ENCODE peak calls at places on chromosomes 11 and 22, in seven cellular contexts. N is tibial nerve; L is CD8-positive, alpha-beta T cell; R is IMR-90; I is fibroblast of villous mesenchyme; J is coronary artery; A is cardiac muscle cell. Z is an unnamed sample.

GRCh38 chr11:96033054-96033453 is 109.1 kb upstream of the MTMR2 start:
- DNase-seq in N (no peak), L (no peak), R (no peak), I (peak), J (no peak), A (peak), Z (no peak)

GRCh38 chr11:2363130-2363529 is 14.0 kb upstream of the CD81 start:
- DNase-seq in N (no peak), L (no peak), R (no peak), I (no peak), J (no peak), A (no peak), Z (no peak)

GRCh38 chr11:4606231-4607015 is 1.6 kb downstream of the TRIM68 start:
- DNase-seq in N (no peak), L (no peak), R (peak), I (peak), J (no peak), A (peak), Z (no peak)

GRCh38 chr11:114187173-114187572 is 109.0 kb upstream of the NNMT start:
- DNase-seq in N (no peak), L (no peak), R (no peak), I (no peak), J (no peak), A (no peak), Z (no peak)

GRCh38 chr11:88597387-88597786 is 259.9 kb upstream of the CTSC start:
- DNase-seq in N (no peak), L (no peak), R (no peak), I (no peak), J (no peak), A (no peak), Z (no peak)

GRCh38 chr11:28528217-28528616 is 420.0 kb downstream of the METTL15 start:
- DNase-seq in N (no peak), L (no peak), R (no peak), I (no peak), J (no peak), A (no peak), Z (no peak)

GRCh38 chr11:78961186-78961782 is 386.6 kb upstream of the NARS2 start:
- DNase-seq in N (no peak), L (no peak), R (peak), I (peak), J (no peak), A (peak), Z (peak)

GRCh38 chr11:129905402-129905801 is 10.0 kb upstream of the NFRKB start:
- DNase-seq in N (no peak), L (no peak), R (no peak), I (no peak), J (no peak), A (no peak), Z (no peak)

GRCh38 chr11:110971110-110971509 is 258.9 kb upstream of the ARHGAP20 start:
- DNase-seq in N (no peak), L (no peak), R (peak), I (peak), J (no peak), A (peak), Z (no peak)

GRCh38 chr11:122095950-122096942 is 19.8 kb downstream of the BLID start:
- DNase-seq in N (no peak), L (no peak), R (peak), I (peak), J (no peak), A (peak), Z (no peak)

GRCh38 chr22:46432164-46433068 is 96.9 kb downstream of the TRMU start:
- DNase-seq in N (no peak), L (peak), R (no peak), I (peak), J (no peak), A (no peak), Z (no peak)

GRCh38 chr22:49233507-49234100 is 594.1 kb downstream of the BRD1 start:
- DNase-seq in N (no peak), L (no peak), R (no peak), I (no peak), J (peak), A (no peak), Z (no peak)

DNA sequence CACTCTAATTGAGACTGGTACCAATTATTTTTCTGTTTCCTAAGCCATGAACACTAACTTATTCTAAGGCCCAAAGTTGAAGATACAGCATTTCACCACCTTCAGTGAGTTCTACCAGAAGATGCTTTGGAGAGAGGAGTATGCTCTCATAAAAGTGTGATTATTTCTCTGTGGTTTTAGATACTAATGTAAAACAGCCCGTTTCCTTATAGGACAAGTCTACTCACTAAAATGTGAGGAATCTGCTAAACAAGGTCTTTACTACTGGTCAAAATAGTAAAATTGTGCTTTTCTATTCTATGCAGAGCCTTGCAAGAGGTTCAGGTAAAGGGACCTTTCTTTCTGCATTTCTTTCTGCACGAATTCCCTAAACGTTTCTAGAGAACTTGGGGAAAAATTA is 2.4 kb downstream of the LGR4 start:
- DNase-seq in N (no peak), L (no peak), R (no peak), I (no peak), J (no peak), A (no peak), Z (no peak)
- H3K4me3 ChIP-seq in N (no peak), L (no peak), R (no peak), I (no peak), J (peak), A (peak), Z (no peak)

DNA sequence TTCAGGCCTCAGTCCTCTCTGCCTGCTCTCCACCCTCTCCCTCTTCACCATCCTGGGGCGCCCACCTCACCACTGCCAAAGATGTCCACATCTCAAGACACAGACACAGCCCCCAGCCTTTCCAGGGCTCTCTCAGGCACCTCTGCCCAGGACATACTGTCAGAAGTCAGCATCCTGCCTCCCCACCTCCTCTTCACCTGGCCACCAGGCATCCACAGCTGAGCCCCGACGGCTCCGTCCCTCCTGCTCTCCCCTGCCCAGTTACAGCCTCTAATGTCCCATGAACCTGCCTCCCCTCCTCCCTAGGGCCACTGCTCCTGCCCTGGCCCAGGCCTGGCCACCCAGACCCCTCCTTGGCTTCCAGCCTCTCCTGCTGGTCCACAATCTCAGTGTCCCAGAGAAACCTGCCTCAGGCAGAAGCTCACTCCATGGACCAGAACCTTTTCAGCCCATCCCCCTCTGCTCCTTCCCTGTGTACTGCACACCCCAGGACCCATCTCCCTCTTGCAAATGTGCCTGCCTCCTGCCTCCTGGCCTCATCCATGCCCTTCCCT is 3.2 kb downstream of the LTBP3 start:
- DNase-seq in N (no peak), L (no peak), R (no peak), I (no peak), J (no peak), A (no peak), Z (no peak)
- H3K4me3 ChIP-seq in N (no peak), L (peak), R (no peak), I (no peak), J (no peak), A (no peak), Z (no peak)

DNA sequence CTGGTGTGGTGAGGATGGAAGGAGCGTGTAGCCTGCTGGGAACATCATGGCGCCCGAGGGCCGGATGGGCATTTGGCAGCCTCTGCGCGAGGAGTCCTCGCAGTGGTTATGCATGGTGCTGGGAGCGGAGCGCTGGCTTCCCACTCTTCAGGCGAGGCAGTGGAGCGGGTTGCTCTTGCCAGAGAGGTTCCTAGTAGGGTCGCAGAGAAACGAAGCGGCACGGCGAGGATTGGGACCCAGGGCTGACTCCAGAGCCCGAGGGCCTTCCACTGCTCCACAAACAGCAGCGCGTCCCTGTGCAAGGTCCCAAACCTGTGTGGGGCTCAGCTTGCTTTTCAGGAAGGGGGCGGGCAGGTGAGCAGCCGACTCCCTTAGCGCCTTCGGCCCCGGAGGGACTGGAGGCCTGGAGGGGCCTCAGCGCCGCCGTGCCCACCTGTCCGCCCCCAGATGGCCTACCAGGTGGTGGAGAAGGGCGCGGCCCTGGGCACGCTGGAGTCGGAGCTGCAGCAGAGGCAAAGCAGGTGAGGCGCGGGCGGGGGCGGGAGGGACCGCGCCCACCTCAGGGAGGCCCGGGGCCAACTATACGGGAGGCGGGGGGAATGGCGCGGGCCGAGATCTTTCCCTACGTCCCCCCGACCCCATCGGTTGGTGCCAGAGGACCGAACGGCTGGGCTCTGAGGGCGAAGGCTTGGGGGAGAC is 7.2 kb downstream of the ATG16L2 start:
- DNase-seq in N (no peak), L (no peak), R (no peak), I (no peak), J (no peak), A (no peak), Z (no peak)
- H3K4me3 ChIP-seq in N (peak), L (no peak), R (peak), I (peak), J (peak), A (peak), Z (peak)

GRCh38 chr11:18397921-18398320 is 3.6 kb downstream of the LDHA start:
- DNase-seq in N (no peak), L (no peak), R (no peak), I (no peak), J (no peak), A (no peak), Z (no peak)
- H3K4me3 ChIP-seq in N (no peak), L (no peak), R (no peak), I (no peak), J (peak), A (no peak), Z (no peak)

GRCh38 chr22:28894793-28895192 is 11.4 kb downstream of the ZNRF3 start:
- DNase-seq in N (no peak), L (no peak), R (no peak), I (no peak), J (no peak), A (no peak), Z (no peak)
- H3K4me3 ChIP-seq in N (no peak), L (no peak), R (no peak), I (no peak), J (no peak), A (no peak), Z (no peak)

GRCh38 chr22:38456272-38456837 is 1.4 kb upstream of the KCNJ4 start:
- DNase-seq in N (no peak), L (no peak), R (no peak), I (no peak), J (no peak), A (no peak), Z (no peak)
- H3K4me3 ChIP-seq in N (peak), L (no peak), R (no peak), I (no peak), J (peak), A (peak), Z (no peak)

DNA sequence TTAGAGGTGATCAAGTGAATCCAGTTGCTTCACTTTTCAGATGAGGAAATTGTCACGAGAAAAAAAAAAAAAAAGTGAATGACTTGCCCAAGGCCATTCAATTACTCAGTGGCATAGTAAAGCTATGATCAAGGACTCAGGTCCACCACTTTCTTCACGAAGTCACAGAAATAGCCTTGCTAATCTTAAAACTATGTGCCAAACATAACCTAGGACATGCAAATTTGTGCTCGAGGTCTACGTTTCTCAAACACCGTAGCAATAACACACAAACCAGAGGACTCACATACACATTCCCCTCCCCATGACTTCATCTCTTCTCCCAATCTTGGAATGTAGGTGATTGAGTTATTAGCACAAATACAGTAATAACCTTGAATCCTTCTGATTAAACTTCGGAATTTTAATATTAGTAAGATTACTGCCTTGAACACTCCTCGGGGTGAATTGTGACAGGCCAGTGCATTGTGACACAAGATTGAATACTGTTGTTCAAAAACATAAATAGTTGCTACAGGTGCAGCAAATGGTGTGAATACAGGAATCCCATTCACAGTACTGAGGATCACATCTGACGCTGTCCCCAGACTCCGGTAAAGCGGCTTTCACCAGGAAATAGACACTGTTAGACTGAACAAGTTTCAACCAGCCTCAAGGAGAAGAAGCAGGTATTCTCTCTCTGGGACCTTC is 3.8 kb downstream of the LGR4 start:
- DNase-seq in N (no peak), L (no peak), R (peak), I (no peak), J (no peak), A (no peak), Z (no peak)
- H3K4me3 ChIP-seq in N (no peak), L (no peak), R (no peak), I (no peak), J (peak), A (peak), Z (no peak)